ENCODE peak calls at places on chromosomes 11 and 22, in six cellular contexts. N is HTR-8/SVneo; I is mesothelial cell of epicardium; F is stimulated activated CD4-positive, alpha-beta T cell treated with anti-CD3 and anti-CD28 coated beads, Interleukin-12 subunit alpha, Interleukin-12 subunit beta, amount 100 ng/mL, for 24 hours; Q is Ammon's horn; U is left ventricle myocardium inferior. R is an unnamed sample.

GRCh38 chr11:95231126-95231880 is at the start of gene SESN3:
- DNase-seq in I (peak), Q (peak), U (peak), N (peak), F (peak), R (peak)

GRCh38 chr11:33110083-33110482 is 51.2 kb downstream of the CSTF3 start:
- DNase-seq in Q (no peak), U (no peak), I (no peak), F (no peak), N (no peak), R (no peak)

GRCh38 chr11:35953081-35953480 is 9.2 kb downstream of the LDLRAD3 start:
- DNase-seq in N (no peak), I (no peak), F (no peak), U (no peak), Q (peak), R (no peak)

GRCh38 chr11:77823775-77824174 is 2.8 kb downstream of the AAMDC start:
- DNase-seq in N (peak), F (no peak), I (no peak), Q (no peak), U (no peak), R (no peak)

GRCh38 chr11:128042290-128042751 is 545.0 kb downstream of the ETS1 start:
- DNase-seq in F (no peak), U (no peak), N (no peak), I (no peak), Q (no peak), R (no peak)

GRCh38 chr11:100691886-100692285 is 4.8 kb downstream of the ARHGAP42 start:
- DNase-seq in Q (no peak), I (no peak), N (no peak), U (no peak), F (no peak), R (no peak)

GRCh38 chr22:20254975-20255946 is 12.9 kb downstream of the RTN4R start:
- DNase-seq in Q (no peak), U (no peak), I (no peak), F (no peak), N (no peak), R (no peak)

GRCh38 chr22:19467912-19468311 is 11.1 kb downstream of the UFD1 start:
- DNase-seq in Q (no peak), F (no peak), N (no peak), U (no peak), I (no peak), R (no peak)

GRCh38 chr22:46051646-46052045 is 74.7 kb upstream of the WNT7B start:
- DNase-seq in U (peak), N (no peak), I (no peak), Q (no peak), F (no peak), R (no peak)

GRCh38 chr11:64745523-64746328 is 1.8 kb upstream of the RASGRP2 start:
- DNase-seq in Q (peak), U (peak), N (no peak), F (no peak), I (no peak), R (peak)

GRCh38 chr11:1870721-1871466 is 18.0 kb downstream of the LSP1 start:
- DNase-seq in N (no peak), F (no peak), U (peak), Q (peak), I (no peak), R (no peak)

GRCh38 chr11:44258839-44259420 is 51.0 kb downstream of the ALX4 start:
- DNase-seq in U (no peak), Q (no peak), N (no peak), F (no peak), I (no peak), R (no peak)

GRCh38 chr11:8403310-8403709 is 139.6 kb upstream of the LMO1 start:
- DNase-seq in N (no peak), F (no peak), I (no peak), U (no peak), Q (no peak), R (peak)

GRCh38 chr22:46578824-46579561 is 41.2 kb upstream of the GRAMD4 start:
- DNase-seq in F (no peak), N (no peak), Q (no peak), U (peak), I (no peak), R (peak)

GRCh38 chr22:47299211-47299878 is 536.9 kb downstream of the TBC1D22A start:
- DNase-seq in F (no peak), I (no peak), Q (no peak), N (no peak), U (no peak), R (no peak)

GRCh38 chr11:56271092-56271491 is 2.9 kb upstream of the OR5T1 start:
- DNase-seq in I (no peak), N (no peak), U (no peak), F (no peak), Q (no peak), R (no peak)

GRCh38 chr11:65625628-65626342 is 10.2 kb downstream of the PCNX3 start:
- DNase-seq in U (peak), I (no peak), N (peak), F (no peak), Q (peak), R (peak)

GRCh38 chr11:114847599-114847998 is 169.3 kb downstream of the NXPE2 start:
- DNase-seq in Q (no peak), F (no peak), I (no peak), N (no peak), U (no peak), R (no peak)

GRCh38 chr11:78773077-78773476 is 198.4 kb upstream of the NARS2 start:
- DNase-seq in I (no peak), U (no peak), Q (no peak), N (no peak), F (no peak), R (no peak)

GRCh38 chr11:2929880-2930704 is 872 bp upstream of the PHLDA2 start:
- DNase-seq in Q (no peak), U (no peak), F (no peak), N (peak), I (no peak), R (peak)

GRCh38 chr11:12771875-12772274 is 97.7 kb downstream of the TEAD1 start:
- DNase-seq in U (no peak), N (no peak), I (no peak), Q (no peak), F (no peak), R (no peak)

GRCh38 chr22:39010946-39011625 is 3.0 kb upstream of the APOBEC3C start:
- DNase-seq in U (no peak), N (no peak), Q (no peak), F (no peak), I (no peak), R (no peak)

GRCh38 chr11:65417221-65417701 is 5.3 kb upstream of the NEAT1 start:
- DNase-seq in U (peak), I (no peak), F (no peak), N (no peak), Q (peak), R (peak)

GRCh38 chr11:126411971-126412381 is 56.5 kb downstream of the ST3GAL4 start:
- DNase-seq in U (peak), Q (no peak), I (no peak), F (no peak), N (no peak), R (no peak)

GRCh38 chr11:122248130-122248529 is 132.1 kb upstream of the BLID start:
- DNase-seq in N (no peak), Q (no peak), I (no peak), U (no peak), F (no peak), R (no peak)

GRCh38 chr11:67022341-67022933 is 497 bp upstream of the SYT12 start:
- DNase-seq in Q (peak), U (no peak), F (no peak), I (peak), N (peak), R (peak)

GRCh38 chr22:47207846-47208554 is 445.6 kb downstream of the TBC1D22A start:
- DNase-seq in I (no peak), F (no peak), Q (no peak), U (no peak), N (no peak), R (no peak)

GRCh38 chr11:33843018-33843417 is 48.9 kb downstream of the LMO2 start:
- DNase-seq in F (no peak), U (no peak), I (no peak), Q (no peak), N (no peak), R (peak)

GRCh38 chr11:96200243-96200642 is 142.8 kb downstream of the MAML2 start:
- DNase-seq in F (no peak), N (no peak), Q (no peak), I (no peak), U (no peak), R (peak)

GRCh38 chr11:94926698-94927237 is 46.6 kb downstream of the CWC15 start:
- DNase-seq in I (no peak), Q (peak), U (peak), N (peak), F (no peak), R (no peak)

GRCh38 chr22:39181356-39181755 is 28.9 kb upstream of the CBX7 start:
- DNase-seq in Q (no peak), N (no peak), U (no peak), F (no peak), I (no peak), R (no peak)

GRCh38 chr22:47063606-47064005 is 301.2 kb downstream of the TBC1D22A start:
- DNase-seq in U (no peak), F (no peak), N (no peak), I (no peak), Q (no peak), R (no peak)